ENCODE peak calls at places on chromosomes 5 and 9, in four cellular contexts. G is aorta, K is body of pancreas, I is upper lobe of right lung. Z is an unnamed sample.

GRCh38 chr9:103183569-103184191 is 188.5 kb downstream of the CYLC2 start:
- ATAC-seq in G (no peak), K (no peak), I (no peak), Z (no peak)

GRCh38 chr9:81557957-81558791 is 131.2 kb downstream of the TLE1 start:
- ATAC-seq in G (peak; percentile 86), K (peak; percentile 90), I (peak; percentile 83), Z (peak; percentile 87)

GRCh38 chr5:180910735-180911134 is 11.8 kb downstream of the BTNL8 start:
- ATAC-seq in G (no peak), K (no peak), I (no peak), Z (no peak)

GRCh38 chr5:21574429-21574828 is 1278.7 kb downstream of the CDH12 start:
- ATAC-seq in G (peak; percentile 54), K (no peak), I (no peak), Z (no peak)

GRCh38 chr9:83512621-83513020 is 25.6 kb downstream of the FRMD3 start:
- ATAC-seq in G (no peak), K (no peak), I (no peak), Z (no peak)

GRCh38 chr9:138020120-138020794 is 142.7 kb downstream of the CACNA1B start:
- ATAC-seq in G (no peak), K (no peak), I (peak; percentile 6), Z (no peak)

GRCh38 chr9:110099236-110099741 is 108.7 kb downstream of the C9orf152 start:
- ATAC-seq in G (peak; percentile 51), K (no peak), I (no peak), Z (peak; percentile 57)

GRCh38 chr5:149808264-149808982 is 78.3 kb downstream of the PPARGC1B start:
- ATAC-seq in G (no peak), K (no peak), I (no peak), Z (no peak)

GRCh38 chr5:173941102-173941501 is 47.9 kb upstream of the C5orf47 start:
- ATAC-seq in G (no peak), K (no peak), I (no peak), Z (no peak)

GRCh38 chr5:69315972-69316371 is 16.6 kb downstream of the CCDC125 start:
- ATAC-seq in G (no peak), K (no peak), I (no peak), Z (no peak)

GRCh38 chr9:108866001-108866420 is 3.9 kb downstream of the ACTL7A start:
- ATAC-seq in G (no peak), K (no peak), I (no peak), Z (no peak)

GRCh38 chr9:121261107-121261460 is 6.9 kb upstream of the GSN start:
- ATAC-seq in G (no peak), K (no peak), I (peak; percentile 34), Z (peak; percentile 32)

GRCh38 chr5:97550818-97551217 is 367.8 kb upstream of the RIOK2 start:
- ATAC-seq in G (no peak), K (no peak), I (no peak), Z (no peak)

GRCh38 chr5:82147860-82148573 is 130.1 kb downstream of the RPS23 start:
- ATAC-seq in G (no peak), K (no peak), I (peak; percentile 41), Z (peak; percentile 85)

GRCh38 chr9:34580358-34580757 is 9.2 kb downstream of the CNTFR start:
- ATAC-seq in G (no peak), K (no peak), I (no peak), Z (no peak)

GRCh38 chr5:119243888-119244287 is 111.9 kb upstream of the TNFAIP8 start:
- ATAC-seq in G (no peak), K (no peak), I (no peak), Z (no peak)

GRCh38 chr5:80036621-80037020 is 1.5 kb downstream of the THBS4 start:
- ATAC-seq in G (no peak), K (no peak), I (no peak), Z (no peak)

DNA sequence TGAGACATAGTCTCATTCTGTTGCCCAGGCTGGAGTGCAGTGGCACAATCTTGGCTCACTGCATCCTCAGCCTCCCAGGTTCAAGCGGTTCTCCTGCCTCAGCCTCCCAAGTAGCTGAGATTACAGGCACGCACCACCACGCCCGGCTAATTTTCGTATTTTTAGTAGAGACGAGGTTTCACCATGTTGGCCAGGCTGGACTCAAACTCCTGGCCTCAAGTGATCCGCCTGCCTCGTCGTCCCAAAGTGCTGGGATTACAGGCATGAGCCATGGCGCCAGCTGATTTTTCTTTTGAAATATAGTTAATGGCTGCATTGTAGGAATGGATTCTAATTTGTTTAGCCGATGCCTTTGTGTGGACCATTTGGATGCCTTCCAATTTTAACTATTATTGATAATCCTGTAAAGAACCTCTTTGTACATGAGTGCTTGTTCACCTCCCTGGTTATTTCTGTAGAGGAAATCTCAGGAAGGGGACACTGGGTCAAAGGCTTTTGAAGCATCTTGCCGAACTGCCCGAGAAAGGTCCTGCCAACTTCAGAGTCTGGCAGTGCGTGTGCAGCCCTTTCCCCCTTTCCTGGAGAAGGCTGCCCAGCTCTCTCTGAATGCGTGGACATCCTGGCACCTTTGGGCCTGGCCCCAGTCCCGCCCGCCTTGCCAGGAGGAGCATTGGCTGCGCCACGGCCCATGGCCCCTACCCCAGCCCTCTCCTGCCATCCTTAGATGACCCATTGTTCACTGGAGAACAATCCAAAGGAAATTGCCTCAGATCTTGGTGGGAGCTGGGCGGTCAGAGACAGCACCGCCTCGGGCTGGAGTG is 8.9 kb upstream of the NUP214 start:
- ATAC-seq in G (peak; percentile 87), K (peak; percentile 41), I (peak; percentile 38), Z (peak; percentile 65)
- H3K27ac ChIP-seq in G (peak overlapping the region; percentile 39), K (peak overlapping the region; percentile 27), I (peak overlapping the region; percentile 39), Z (peak overlapping the region; percentile 51)

DNA sequence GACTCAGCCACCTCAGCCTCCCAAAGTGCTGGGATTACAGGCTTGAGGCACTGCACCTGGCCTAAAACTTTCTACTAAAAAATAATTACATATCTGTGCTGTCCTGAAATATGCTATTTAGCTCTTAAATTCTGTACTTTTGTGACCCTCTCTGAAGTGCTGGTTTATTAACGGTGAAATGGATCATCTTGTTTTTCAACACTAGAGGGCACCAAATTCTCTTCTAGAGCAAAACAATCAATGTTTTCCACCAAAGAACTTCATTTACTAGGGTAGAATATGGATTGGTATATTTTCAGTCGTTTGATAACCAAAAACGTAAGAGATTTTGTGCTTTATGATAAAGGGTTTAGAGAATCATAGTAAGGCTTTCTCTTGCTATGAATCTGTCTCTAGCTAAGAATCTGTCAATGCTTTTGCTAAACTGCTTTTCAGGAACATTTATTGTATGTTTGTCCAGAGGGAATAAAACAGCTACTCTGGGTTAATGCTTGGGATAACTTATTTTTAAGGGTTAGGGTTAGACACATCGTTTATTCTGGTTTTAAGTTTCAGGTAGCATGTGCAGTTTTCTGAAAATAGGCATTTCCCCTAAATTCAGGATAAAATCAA is 63.6 kb downstream of the RNF180 start:
- ATAC-seq in G (peak; percentile 62), K (no peak), I (peak; percentile 14), Z (no peak)
- H3K27ac ChIP-seq in G (no peak overlapping the region), K (no peak overlapping the region), I (no peak overlapping the region), Z (no peak overlapping the region)

GRCh38 chr5:123206618-123207320 is 117.7 kb downstream of the PRDM6 start:
- ATAC-seq in G (peak; percentile 50), K (no peak), I (no peak), Z (peak; percentile 39)
- H3K27ac ChIP-seq in G (peak overlapping the region; percentile 76), K (no peak overlapping the region), I (no peak overlapping the region), Z (no peak overlapping the region)

DNA sequence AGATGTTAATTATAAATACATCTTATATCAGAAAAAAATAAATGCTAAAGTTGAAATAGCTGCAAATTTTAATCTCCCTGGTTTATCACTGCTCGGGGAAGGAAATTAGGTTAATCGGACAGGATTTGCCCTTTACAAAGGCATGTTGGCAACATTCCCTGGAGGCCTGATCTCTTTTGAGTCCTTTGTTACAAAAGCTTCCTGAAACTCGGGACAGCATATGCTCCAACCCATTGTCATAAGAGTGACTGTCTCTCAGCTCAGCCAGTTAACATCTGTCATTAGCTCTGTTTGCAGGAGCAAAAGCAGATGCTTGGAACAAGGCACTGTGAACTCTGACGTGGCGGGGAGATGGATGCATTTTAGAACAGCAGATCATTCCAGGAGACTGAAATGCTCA is 80.6 kb downstream of the MYO10 start:
- ATAC-seq in G (no peak), K (no peak), I (peak; percentile 31), Z (no peak)
- H3K27ac ChIP-seq in G (no peak overlapping the region), K (no peak overlapping the region), I (no peak overlapping the region), Z (no peak overlapping the region)

DNA sequence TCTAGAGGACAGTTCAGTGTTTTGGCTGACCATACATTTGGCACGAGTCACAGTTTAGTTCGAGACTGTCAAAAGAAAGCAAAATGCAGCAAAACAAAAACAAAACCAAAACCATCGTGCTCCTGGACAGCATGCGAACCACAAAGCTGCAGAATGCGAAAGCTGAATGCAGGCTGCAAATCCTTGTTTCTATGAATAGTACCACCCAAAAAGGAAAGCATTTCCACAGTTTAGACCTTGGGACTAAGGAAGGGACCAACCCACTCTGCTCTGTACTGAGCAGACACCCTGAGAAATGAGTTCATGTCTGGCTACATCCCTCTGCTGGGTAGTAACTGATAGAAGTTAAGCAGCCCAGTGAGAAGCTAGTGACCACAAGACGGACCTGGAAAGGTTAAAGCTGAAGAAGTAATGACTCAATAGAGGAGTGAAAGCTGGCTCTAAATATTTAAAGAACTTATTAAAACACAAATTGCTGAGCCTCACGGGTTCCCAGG is 3.9 kb downstream of the GCNT4 start:
- ATAC-seq in G (no peak), K (no peak), I (no peak), Z (no peak)
- H3K27ac ChIP-seq in G (peak overlapping the region; percentile 43), K (no peak overlapping the region), I (no peak overlapping the region), Z (peak overlapping the region; percentile 64)

GRCh38 chr5:142698447-142698846 is 12.6 kb upstream of the FGF1 start:
- ATAC-seq in G (peak; percentile 3), K (no peak), I (no peak), Z (no peak)
- H3K27ac ChIP-seq in G (peak overlapping the region; percentile 86), K (no peak overlapping the region), I (no peak overlapping the region), Z (peak overlapping the region; percentile 67)

DNA sequence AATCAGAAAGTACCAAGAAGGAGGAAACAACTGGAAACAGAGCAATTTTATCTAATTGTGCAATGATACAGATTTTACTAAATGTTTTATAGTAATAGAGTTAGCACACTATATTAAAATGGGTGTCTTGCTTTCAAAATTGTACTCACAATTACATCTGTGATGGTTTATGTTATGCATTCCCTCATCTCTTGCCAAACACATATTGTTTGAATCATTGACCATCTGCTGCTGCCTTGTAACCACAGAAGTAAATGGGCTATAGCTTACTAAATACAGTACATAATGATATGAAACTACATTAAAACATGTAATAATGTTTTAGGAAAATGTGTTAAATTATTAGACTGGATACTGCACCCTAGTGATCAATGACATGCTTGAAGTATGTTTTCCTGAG is 158.1 kb downstream of the SLC25A46 start:
- ATAC-seq in G (no peak), K (no peak), I (no peak), Z (no peak)
- H3K27ac ChIP-seq in G (no peak overlapping the region), K (no peak overlapping the region), I (no peak overlapping the region), Z (no peak overlapping the region)

DNA sequence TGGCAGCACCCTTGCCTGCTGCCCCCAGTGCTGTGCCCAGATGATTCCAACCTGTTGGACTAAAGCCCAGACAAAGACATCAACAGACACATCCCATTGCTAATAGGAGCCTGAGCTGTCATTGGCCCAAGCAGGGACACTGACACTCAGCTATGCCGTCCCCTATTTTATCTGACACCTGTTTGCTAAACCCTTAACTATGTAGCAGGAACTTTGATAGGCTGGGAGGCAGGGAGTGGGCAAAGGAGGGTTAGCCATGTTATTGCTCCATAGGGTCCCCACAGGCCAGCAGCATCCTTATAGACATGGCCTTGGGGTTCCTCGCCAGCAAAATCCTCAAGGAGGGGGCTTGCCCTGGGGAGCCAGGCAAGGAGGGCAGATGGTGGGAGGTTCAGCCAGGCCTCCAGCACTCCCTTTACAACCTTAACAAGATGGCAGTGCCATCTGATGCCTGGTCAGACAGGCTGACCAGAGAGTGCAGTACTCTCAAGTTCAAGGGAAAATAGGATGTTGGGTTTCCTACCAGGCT is 50.4 kb upstream of the CDKN2AIPNL start:
- ATAC-seq in G (no peak), K (no peak), I (no peak), Z (no peak)
- H3K27ac ChIP-seq in G (no peak overlapping the region), K (no peak overlapping the region), I (no peak overlapping the region), Z (no peak overlapping the region)